ENCODE peak calls at places on chromosomes 11 and 22, in four cellular contexts. One of them, this sample, is unnamed.

GRCh38 chr11:128045094-128045725 is 542.1 kb downstream of the ETS1 start:
- DNase-seq in HCT116: no peak
- DNase-seq in HEK293T: no peak
- DNase-seq in K562: no peak
- DNase-seq in this sample: no peak

GRCh38 chr11:66720223-66720898 is 8.7 kb downstream of the SPTBN2 start:
- DNase-seq in HCT116: peak; percentile 83
- DNase-seq in HEK293T: no peak
- DNase-seq in K562: peak; percentile 45
- DNase-seq in this sample: peak; percentile 84

GRCh38 chr11:3949132-3949531 is 93.7 kb downstream of the STIM1 start:
- DNase-seq in HCT116: no peak
- DNase-seq in HEK293T: no peak
- DNase-seq in K562: no peak
- DNase-seq in this sample: no peak

GRCh38 chr11:90332415-90332814 is 109.6 kb upstream of the CHORDC1 start:
- DNase-seq in HCT116: no peak
- DNase-seq in HEK293T: no peak
- DNase-seq in K562: no peak
- DNase-seq in this sample: no peak

GRCh38 chr11:130581631-130582030 is 133.2 kb downstream of the ADAMTS15 start:
- DNase-seq in HCT116: no peak
- DNase-seq in HEK293T: no peak
- DNase-seq in K562: no peak
- DNase-seq in this sample: no peak

GRCh38 chr11:111814567-111814966 is 48.4 kb upstream of the PPP2R1B start:
- DNase-seq in HCT116: no peak
- DNase-seq in HEK293T: no peak
- DNase-seq in K562: no peak
- DNase-seq in this sample: no peak

GRCh38 chr11:112620621-112621394 is 340.4 kb upstream of the NCAM1 start:
- DNase-seq in HCT116: peak; percentile 13
- DNase-seq in HEK293T: no peak
- DNase-seq in K562: no peak
- DNase-seq in this sample: no peak

GRCh38 chr11:128868851-128869671 is 2.0 kb upstream of the KCNJ1 start:
- DNase-seq in HCT116: no peak
- DNase-seq in HEK293T: no peak
- DNase-seq in K562: no peak
- DNase-seq in this sample: no peak

GRCh38 chr11:34758262-34758661 is 137.4 kb downstream of the EHF start:
- DNase-seq in HCT116: no peak
- DNase-seq in HEK293T: no peak
- DNase-seq in K562: peak; percentile 13
- DNase-seq in this sample: no peak

GRCh38 chr11:34327804-34328631 is 29.8 kb downstream of the ABTB2 start:
- DNase-seq in HCT116: no peak
- DNase-seq in HEK293T: no peak
- DNase-seq in K562: no peak
- DNase-seq in this sample: no peak

GRCh38 chr11:46369458-46370152 is 11.9 kb upstream of the MDK start:
- DNase-seq in HCT116: peak; percentile 48
- DNase-seq in HEK293T: peak; percentile 80
- DNase-seq in K562: peak; percentile 77
- DNase-seq in this sample: peak; percentile 82

GRCh38 chr11:35937751-35938150 is 6.1 kb upstream of the LDLRAD3 start:
- DNase-seq in HCT116: no peak
- DNase-seq in HEK293T: no peak
- DNase-seq in K562: no peak
- DNase-seq in this sample: no peak

GRCh38 chr22:30178180-30179126 is 68.1 kb downstream of the LIF start:
- DNase-seq in HCT116: peak; percentile 18
- DNase-seq in HEK293T: no peak
- DNase-seq in K562: no peak
- DNase-seq in this sample: no peak

GRCh38 chr11:73234403-73235181 is 16.5 kb downstream of the P2RY2 start:
- DNase-seq in HCT116: no peak
- DNase-seq in HEK293T: no peak
- DNase-seq in K562: no peak
- DNase-seq in this sample: no peak

GRCh38 chr22:44540756-44541670 is 43.0 kb upstream of the RTL6 start:
- DNase-seq in HCT116: no peak
- DNase-seq in HEK293T: no peak
- DNase-seq in K562: no peak
- DNase-seq in this sample: no peak

GRCh38 chr11:72075109-72075508 is 5.2 kb downstream of the NUMA1 start:
- DNase-seq in HCT116: no peak
- DNase-seq in HEK293T: no peak
- DNase-seq in K562: no peak
- DNase-seq in this sample: no peak

GRCh38 chr11:105790841-105791240 is 181.0 kb downstream of the GRIA4 start:
- DNase-seq in HCT116: no peak
- DNase-seq in HEK293T: no peak
- DNase-seq in K562: no peak
- DNase-seq in this sample: peak; percentile 16

GRCh38 chr22:37197451-37198289 is 9.6 kb upstream of the C1QTNF6 start:
- DNase-seq in HCT116: peak; percentile 92
- DNase-seq in HEK293T: no peak
- DNase-seq in K562: no peak
- DNase-seq in this sample: no peak

GRCh38 chr11:31986201-31986889 is 104.5 kb upstream of the RCN1 start:
- DNase-seq in HCT116: no peak
- DNase-seq in HEK293T: no peak
- DNase-seq in K562: no peak
- DNase-seq in this sample: no peak

GRCh38 chr11:46308632-46309419 is 31.4 kb downstream of the CREB3L1 start:
- DNase-seq in HCT116: peak; percentile 48
- DNase-seq in HEK293T: peak; percentile 76
- DNase-seq in K562: peak; percentile 83
- DNase-seq in this sample: peak; percentile 87

GRCh38 chr11:68014157-68014965 is 4.2 kb downstream of the ALDH3B1 start:
- DNase-seq in HCT116: peak; percentile 64
- DNase-seq in HEK293T: no peak
- DNase-seq in K562: no peak
- DNase-seq in this sample: no peak

GRCh38 chr11:47373876-47374820 is 4.2 kb downstream of the SPI1 start:
- DNase-seq in HCT116: peak; percentile 60
- DNase-seq in HEK293T: peak; percentile 92
- DNase-seq in K562: peak; percentile 87
- DNase-seq in this sample: peak; percentile 90

GRCh38 chr11:116819049-116819448 is 4.1 kb downstream of the APOA4 start:
- DNase-seq in HCT116: no peak
- DNase-seq in HEK293T: no peak
- DNase-seq in K562: no peak
- DNase-seq in this sample: no peak

GRCh38 chr11:43644626-43645299 is 35.8 kb upstream of the HSD17B12 start:
- DNase-seq in HCT116: no peak
- DNase-seq in HEK293T: no peak
- DNase-seq in K562: no peak
- DNase-seq in this sample: no peak

GRCh38 chr22:26679003-26679629 is 21.7 kb downstream of the MIAT start:
- DNase-seq in HCT116: peak; percentile 53
- DNase-seq in HEK293T: peak; percentile 85
- DNase-seq in K562: peak; percentile 73
- DNase-seq in this sample: peak; percentile 89

GRCh38 chr11:749731-750130 is 2.5 kb downstream of the TALDO1 start:
- DNase-seq in HCT116: no peak
- DNase-seq in HEK293T: no peak
- DNase-seq in K562: no peak
- DNase-seq in this sample: no peak

GRCh38 chr22:28773461-28773867 is 969 bp downstream of the CCDC117 start:
- DNase-seq in HCT116: no peak
- DNase-seq in HEK293T: no peak
- DNase-seq in K562: no peak
- DNase-seq in this sample: no peak
- TF ChIP-seq SP1 in HCT116: no peak
- TF ChIP-seq SP1 in HEK293T: no peak
- TF ChIP-seq SP1 in K562: no peak
- TF ChIP-seq SP1 in this sample: no peak

GRCh38 chr11:134026655-134027343 is 42.1 kb upstream of the JAM3 start:
- DNase-seq in HCT116: no peak
- DNase-seq in HEK293T: no peak
- DNase-seq in K562: no peak
- DNase-seq in this sample: peak; percentile 47
- TF ChIP-seq SP1 in HCT116: no peak
- TF ChIP-seq SP1 in HEK293T: no peak
- TF ChIP-seq SP1 in K562: no peak
- TF ChIP-seq SP1 in this sample: no peak

GRCh38 chr11:69122642-69123431 is 32.9 kb upstream of the SMIM38 start:
- DNase-seq in HCT116: peak; percentile 92
- DNase-seq in HEK293T: no peak
- DNase-seq in K562: peak; percentile 64
- DNase-seq in this sample: peak; percentile 86
- TF ChIP-seq SP1 in HCT116: peak; percentile 90
- TF ChIP-seq SP1 in HEK293T: no peak
- TF ChIP-seq SP1 in K562: no peak
- TF ChIP-seq SP1 in this sample: peak; percentile 16

GRCh38 chr11:134661660-134662059 is 249.6 kb upstream of the B3GAT1 start:
- DNase-seq in HCT116: no peak
- DNase-seq in HEK293T: no peak
- DNase-seq in K562: no peak
- DNase-seq in this sample: no peak
- TF ChIP-seq SP1 in HCT116: no peak
- TF ChIP-seq SP1 in HEK293T: no peak
- TF ChIP-seq SP1 in K562: no peak
- TF ChIP-seq SP1 in this sample: no peak

GRCh38 chr11:108787105-108787504 is 122.2 kb downstream of the DDX10 start:
- DNase-seq in HCT116: no peak
- DNase-seq in HEK293T: no peak
- DNase-seq in K562: no peak
- DNase-seq in this sample: no peak
- TF ChIP-seq SP1 in HCT116: no peak
- TF ChIP-seq SP1 in HEK293T: no peak
- TF ChIP-seq SP1 in K562: no peak
- TF ChIP-seq SP1 in this sample: no peak

GRCh38 chr11:119195680-119196079 is 10.4 kb downstream of the NHERF4 start:
- DNase-seq in HCT116: peak; percentile 70
- DNase-seq in HEK293T: peak; percentile 68
- DNase-seq in K562: peak; percentile 58
- DNase-seq in this sample: peak; percentile 94

GRCh38 chr11:119196833-119197483 is 9.2 kb upstream of the CBL start:
- DNase-seq in HCT116: peak; percentile 76
- DNase-seq in HEK293T: peak; percentile 79
- DNase-seq in K562: peak; percentile 75
- DNase-seq in this sample: peak; percentile 68

GRCh38 chr11:119193626-119194025 is 8.4 kb downstream of the NHERF4 start:
- DNase-seq in HCT116: no peak
- DNase-seq in HEK293T: peak; percentile 3
- DNase-seq in K562: no peak
- DNase-seq in this sample: no peak

GRCh38 chr11:119193001-119193400 is 7.7 kb downstream of the NHERF4 start:
- DNase-seq in HCT116: no peak
- DNase-seq in HEK293T: no peak
- DNase-seq in K562: no peak
- DNase-seq in this sample: no peak

GRCh38 chr11:119194811-119195210 is 9.5 kb downstream of the NHERF4 start:
- DNase-seq in HCT116: no peak
- DNase-seq in HEK293T: no peak
- DNase-seq in K562: no peak
- DNase-seq in this sample: no peak
- TF ChIP-seq SP1 in HCT116: no peak
- TF ChIP-seq SP1 in HEK293T: no peak
- TF ChIP-seq SP1 in K562: no peak
- TF ChIP-seq SP1 in this sample: no peak

GRCh38 chr22:35758394-35758793 is 40.7 kb downstream of the APOL5 start:
- DNase-seq in HCT116: no peak
- DNase-seq in HEK293T: no peak
- DNase-seq in K562: no peak
- DNase-seq in this sample: no peak
- TF ChIP-seq SP1 in HCT116: no peak
- TF ChIP-seq SP1 in HEK293T: no peak
- TF ChIP-seq SP1 in K562: no peak
- TF ChIP-seq SP1 in this sample: no peak

GRCh38 chr11:30311189-30311588 is 11.7 kb upstream of the ARL14EP start:
- DNase-seq in HCT116: no peak
- DNase-seq in HEK293T: no peak
- DNase-seq in K562: no peak
- DNase-seq in this sample: no peak
- TF ChIP-seq SP1 in HCT116: no peak
- TF ChIP-seq SP1 in HEK293T: no peak
- TF ChIP-seq SP1 in K562: no peak
- TF ChIP-seq SP1 in this sample: no peak